ENCODE peak calls at places on chromosomes 16 and 17, in eight cellular contexts. One of them, this sample, is unnamed.
A peak's percentile ranks its signal among the peaks of the same experiment; 100 is the strongest.

GRCh38 chr17:73121513-73121912 is 29.0 kb upstream of the SLC39A11 start:
- DNase-seq in stimulated activated CD8-positive, alpha-beta memory T cell treated with anti-CD3 and anti-CD28 coated beads, Interleukin-4, amount 100 ng/mL, for 24 hours: no peak
- DNase-seq in NCI-H510A: no peak
- DNase-seq in amygdala: no peak
- DNase-seq in body of pancreas: no peak
- DNase-seq in NCI-H345: no peak
- DNase-seq in progenitor cell of endocrine pancreas: no peak
- DNase-seq in activated CD4-positive, alpha-beta T cell treated with anti-CD3 and anti-CD28 coated beads for 36 hours: no peak
- DNase-seq in this sample: no peak

GRCh38 chr16:17972460-17972943 is 364.0 kb downstream of the NPIPA8 start:
- DNase-seq in progenitor cell of endocrine pancreas: no peak
- DNase-seq in body of pancreas: no peak
- DNase-seq in activated CD4-positive, alpha-beta T cell treated with anti-CD3 and anti-CD28 coated beads for 36 hours: no peak
- DNase-seq in stimulated activated CD8-positive, alpha-beta memory T cell treated with anti-CD3 and anti-CD28 coated beads, Interleukin-4, amount 100 ng/mL, for 24 hours: no peak
- DNase-seq in NCI-H510A: no peak
- DNase-seq in amygdala: no peak
- DNase-seq in NCI-H345: no peak
- DNase-seq in this sample: no peak

GRCh38 chr16:84825896-84826557 is 6.2 kb downstream of the CRISPLD2 start:
- DNase-seq in NCI-H510A: no peak
- DNase-seq in NCI-H345: no peak
- DNase-seq in stimulated activated CD8-positive, alpha-beta memory T cell treated with anti-CD3 and anti-CD28 coated beads, Interleukin-4, amount 100 ng/mL, for 24 hours: no peak
- DNase-seq in amygdala: no peak
- DNase-seq in progenitor cell of endocrine pancreas: no peak
- DNase-seq in activated CD4-positive, alpha-beta T cell treated with anti-CD3 and anti-CD28 coated beads for 36 hours: no peak
- DNase-seq in body of pancreas: no peak
- DNase-seq in this sample: no peak

GRCh38 chr17:77644981-77645380 is 313.5 kb upstream of the TNRC6C start:
- DNase-seq in NCI-H510A: no peak
- DNase-seq in NCI-H345: no peak
- DNase-seq in activated CD4-positive, alpha-beta T cell treated with anti-CD3 and anti-CD28 coated beads for 36 hours: peak; percentile 65
- DNase-seq in amygdala: no peak
- DNase-seq in body of pancreas: no peak
- DNase-seq in stimulated activated CD8-positive, alpha-beta memory T cell treated with anti-CD3 and anti-CD28 coated beads, Interleukin-4, amount 100 ng/mL, for 24 hours: peak; percentile 14
- DNase-seq in progenitor cell of endocrine pancreas: no peak
- DNase-seq in this sample: no peak

GRCh38 chr16:87127061-87127765 is 190.0 kb downstream of the C16orf95 start:
- DNase-seq in stimulated activated CD8-positive, alpha-beta memory T cell treated with anti-CD3 and anti-CD28 coated beads, Interleukin-4, amount 100 ng/mL, for 24 hours: no peak
- DNase-seq in body of pancreas: peak; percentile 26
- DNase-seq in activated CD4-positive, alpha-beta T cell treated with anti-CD3 and anti-CD28 coated beads for 36 hours: no peak
- DNase-seq in amygdala: no peak
- DNase-seq in progenitor cell of endocrine pancreas: no peak
- DNase-seq in NCI-H345: no peak
- DNase-seq in NCI-H510A: no peak
- DNase-seq in this sample: no peak

GRCh38 chr16:56625140-56625942 is at the start of gene MT1E:
- DNase-seq in amygdala: no peak
- DNase-seq in activated CD4-positive, alpha-beta T cell treated with anti-CD3 and anti-CD28 coated beads for 36 hours: peak; percentile 82
- DNase-seq in progenitor cell of endocrine pancreas: no peak
- DNase-seq in body of pancreas: peak; percentile 86
- DNase-seq in NCI-H510A: peak; percentile 66
- DNase-seq in stimulated activated CD8-positive, alpha-beta memory T cell treated with anti-CD3 and anti-CD28 coated beads, Interleukin-4, amount 100 ng/mL, for 24 hours: peak; percentile 56
- DNase-seq in NCI-H345: no peak
- DNase-seq in this sample: no peak

GRCh38 chr17:58360664-58361063 is 8.7 kb upstream of the SUPT4H1 start:
- DNase-seq in NCI-H510A: no peak
- DNase-seq in stimulated activated CD8-positive, alpha-beta memory T cell treated with anti-CD3 and anti-CD28 coated beads, Interleukin-4, amount 100 ng/mL, for 24 hours: no peak
- DNase-seq in amygdala: no peak
- DNase-seq in NCI-H345: no peak
- DNase-seq in activated CD4-positive, alpha-beta T cell treated with anti-CD3 and anti-CD28 coated beads for 36 hours: no peak
- DNase-seq in progenitor cell of endocrine pancreas: no peak
- DNase-seq in body of pancreas: no peak
- DNase-seq in this sample: no peak

GRCh38 chr17:49442051-49442450 is 27.4 kb upstream of the PHB1 start:
- DNase-seq in NCI-H345: no peak
- DNase-seq in amygdala: no peak
- DNase-seq in progenitor cell of endocrine pancreas: no peak
- DNase-seq in body of pancreas: no peak
- DNase-seq in activated CD4-positive, alpha-beta T cell treated with anti-CD3 and anti-CD28 coated beads for 36 hours: no peak
- DNase-seq in NCI-H510A: no peak
- DNase-seq in stimulated activated CD8-positive, alpha-beta memory T cell treated with anti-CD3 and anti-CD28 coated beads, Interleukin-4, amount 100 ng/mL, for 24 hours: no peak
- DNase-seq in this sample: no peak

GRCh38 chr16:48115299-48115698 is 40.5 kb downstream of the ABCC12 start:
- DNase-seq in amygdala: no peak
- DNase-seq in body of pancreas: no peak
- DNase-seq in NCI-H345: no peak
- DNase-seq in NCI-H510A: no peak
- DNase-seq in progenitor cell of endocrine pancreas: no peak
- DNase-seq in activated CD4-positive, alpha-beta T cell treated with anti-CD3 and anti-CD28 coated beads for 36 hours: no peak
- DNase-seq in stimulated activated CD8-positive, alpha-beta memory T cell treated with anti-CD3 and anti-CD28 coated beads, Interleukin-4, amount 100 ng/mL, for 24 hours: no peak
- DNase-seq in this sample: no peak

GRCh38 chr16:17629936-17630335 is 159.2 kb upstream of the XYLT1 start:
- DNase-seq in body of pancreas: no peak
- DNase-seq in NCI-H510A: no peak
- DNase-seq in amygdala: no peak
- DNase-seq in NCI-H345: no peak
- DNase-seq in progenitor cell of endocrine pancreas: no peak
- DNase-seq in activated CD4-positive, alpha-beta T cell treated with anti-CD3 and anti-CD28 coated beads for 36 hours: no peak
- DNase-seq in stimulated activated CD8-positive, alpha-beta memory T cell treated with anti-CD3 and anti-CD28 coated beads, Interleukin-4, amount 100 ng/mL, for 24 hours: no peak
- DNase-seq in this sample: no peak

GRCh38 chr16:86075839-86076440 is 177.0 kb downstream of the IRF8 start:
- DNase-seq in stimulated activated CD8-positive, alpha-beta memory T cell treated with anti-CD3 and anti-CD28 coated beads, Interleukin-4, amount 100 ng/mL, for 24 hours: no peak
- DNase-seq in body of pancreas: no peak
- DNase-seq in amygdala: no peak
- DNase-seq in progenitor cell of endocrine pancreas: no peak
- DNase-seq in NCI-H510A: no peak
- DNase-seq in activated CD4-positive, alpha-beta T cell treated with anti-CD3 and anti-CD28 coated beads for 36 hours: no peak
- DNase-seq in NCI-H345: no peak
- DNase-seq in this sample: no peak

GRCh38 chr17:75260679-75261335 is 599 bp downstream of the GGA3 start:
- DNase-seq in NCI-H345: no peak
- DNase-seq in body of pancreas: no peak
- DNase-seq in activated CD4-positive, alpha-beta T cell treated with anti-CD3 and anti-CD28 coated beads for 36 hours: peak; percentile 72
- DNase-seq in progenitor cell of endocrine pancreas: no peak
- DNase-seq in NCI-H510A: no peak
- DNase-seq in stimulated activated CD8-positive, alpha-beta memory T cell treated with anti-CD3 and anti-CD28 coated beads, Interleukin-4, amount 100 ng/mL, for 24 hours: no peak
- DNase-seq in amygdala: no peak
- DNase-seq in this sample: no peak

GRCh38 chr17:64443086-64443760 is 5.7 kb upstream of the MILR1 start:
- DNase-seq in NCI-H345: no peak
- DNase-seq in NCI-H510A: no peak
- DNase-seq in progenitor cell of endocrine pancreas: no peak
- DNase-seq in amygdala: no peak
- DNase-seq in stimulated activated CD8-positive, alpha-beta memory T cell treated with anti-CD3 and anti-CD28 coated beads, Interleukin-4, amount 100 ng/mL, for 24 hours: no peak
- DNase-seq in activated CD4-positive, alpha-beta T cell treated with anti-CD3 and anti-CD28 coated beads for 36 hours: no peak
- DNase-seq in body of pancreas: no peak
- DNase-seq in this sample: no peak

GRCh38 chr16:83409347-83409746 is 398.4 kb upstream of the HSBP1 start:
- DNase-seq in NCI-H345: no peak
- DNase-seq in NCI-H510A: no peak
- DNase-seq in activated CD4-positive, alpha-beta T cell treated with anti-CD3 and anti-CD28 coated beads for 36 hours: no peak
- DNase-seq in stimulated activated CD8-positive, alpha-beta memory T cell treated with anti-CD3 and anti-CD28 coated beads, Interleukin-4, amount 100 ng/mL, for 24 hours: no peak
- DNase-seq in amygdala: no peak
- DNase-seq in body of pancreas: no peak
- DNase-seq in progenitor cell of endocrine pancreas: no peak
- DNase-seq in this sample: no peak

GRCh38 chr17:3951420-3951819 is 12.8 kb downstream of the ATP2A3 start:
- DNase-seq in stimulated activated CD8-positive, alpha-beta memory T cell treated with anti-CD3 and anti-CD28 coated beads, Interleukin-4, amount 100 ng/mL, for 24 hours: no peak
- DNase-seq in progenitor cell of endocrine pancreas: no peak
- DNase-seq in NCI-H345: no peak
- DNase-seq in body of pancreas: no peak
- DNase-seq in activated CD4-positive, alpha-beta T cell treated with anti-CD3 and anti-CD28 coated beads for 36 hours: no peak
- DNase-seq in NCI-H510A: no peak
- DNase-seq in amygdala: no peak
- DNase-seq in this sample: no peak